ENCODE peak calls at places on chromosomes 11 and 22, in four cellular contexts. E is H1, O is MG63, V is gastrocnemius medialis. U is an unnamed sample.

GRCh38 chr22:26357813-26358212 is 71.2 kb upstream of the ASPHD2 start:
- DNase-seq in E (no peak), O (no peak), V (no peak), U (no peak)

GRCh38 chr11:1569251-1569780 is 2.8 kb downstream of the DUSP8 start:
- DNase-seq in E (no peak), O (no peak), V (no peak), U (no peak)

GRCh38 chr11:115623021-115623451 is 118.8 kb upstream of the CADM1 start:
- DNase-seq in E (no peak), O (peak; percentile 93), V (peak; percentile 86), U (peak; percentile 93)

GRCh38 chr11:94107363-94107762 is 21.3 kb upstream of the PANX1 start:
- DNase-seq in E (no peak), O (no peak), V (no peak), U (no peak)

GRCh38 chr11:34639545-34639944 is 18.7 kb downstream of the EHF start:
- DNase-seq in E (no peak), O (no peak), V (no peak), U (no peak)

GRCh38 chr11:128232588-128232987 is 354.8 kb downstream of the ETS1 start:
- DNase-seq in E (no peak), O (no peak), V (no peak), U (no peak)

GRCh38 chr11:126834149-126834548 is 166.4 kb downstream of the KIRREL3 start:
- DNase-seq in E (no peak), O (peak; percentile 44), V (no peak), U (peak; percentile 88)

GRCh38 chr22:38696606-38697005 is 4.1 kb downstream of the JOSD1 start:
- DNase-seq in E (no peak), O (peak; percentile 70), V (no peak), U (peak; percentile 55)

GRCh38 chr11:117497206-117497951 is 169.7 kb downstream of the CEP164 start:
- DNase-seq in E (no peak), O (no peak), V (no peak), U (no peak)

GRCh38 chr11:94832604-94833238 is 64.6 kb downstream of the AMOTL1 start:
- DNase-seq in E (no peak), O (no peak), V (no peak), U (no peak)

GRCh38 chr11:104442320-104442719 is 278.4 kb upstream of the PDGFD start:
- DNase-seq in E (no peak), O (no peak), V (no peak), U (no peak)

GRCh38 chr11:13767461-13767860 is 99.0 kb downstream of the FAR1 start:
- DNase-seq in E (no peak), O (no peak), V (no peak), U (no peak)

GRCh38 chr11:6925636-6926207 is 504 bp upstream of the ZNF215 start:
- DNase-seq in E (no peak), O (peak; percentile 38), V (no peak), U (no peak)

GRCh38 chr11:83330303-83330702 is 44.1 kb upstream of the CCDC90B start:
- DNase-seq in E (no peak), O (no peak), V (no peak), U (no peak)

GRCh38 chr22:24331468-24332440 is 61.1 kb downstream of the SPECC1L start:
- DNase-seq in E (no peak), O (no peak), V (no peak), U (no peak)

GRCh38 chr22:46580940-46581579 is 39.1 kb upstream of the GRAMD4 start:
- DNase-seq in E (no peak), O (no peak), V (no peak), U (no peak)

GRCh38 chr11:375065-376025 is 6.0 kb downstream of the B4GALNT4 start:
- DNase-seq in E (no peak), O (no peak), V (no peak), U (no peak)

DNA sequence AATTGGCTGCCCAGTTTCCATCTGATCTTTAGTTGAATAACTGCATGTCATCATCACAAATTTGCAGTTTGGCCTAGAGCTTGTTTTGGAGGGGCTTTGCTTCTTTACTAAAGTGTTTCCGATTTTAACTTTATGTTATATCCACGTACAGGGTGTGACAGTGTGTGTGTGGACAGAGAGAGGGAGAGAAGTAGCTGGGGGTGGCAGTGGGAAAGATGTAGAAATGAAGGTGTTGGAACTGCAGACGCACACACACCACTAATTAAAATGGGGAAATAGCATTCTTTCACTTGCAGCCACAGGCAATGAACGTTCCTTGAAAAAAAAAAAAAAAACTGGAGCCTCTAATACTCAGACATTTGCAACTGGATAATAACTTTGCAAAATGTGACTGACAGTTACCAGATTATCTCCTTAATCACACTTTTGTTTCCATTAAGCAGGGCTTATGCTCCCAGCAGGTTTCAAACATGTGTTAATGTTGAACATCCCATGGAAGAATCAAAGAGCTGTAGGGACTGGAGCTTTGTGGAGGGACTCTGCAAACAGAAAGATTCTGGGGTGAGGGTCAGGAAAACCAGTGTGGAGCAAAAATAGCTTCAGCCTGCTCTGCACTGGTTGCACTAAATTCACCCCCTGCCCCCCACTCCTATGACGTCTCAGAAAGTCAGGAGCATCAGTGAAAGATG is 238.1 kb upstream of the TENM4 start:
- DNase-seq in E (no peak), O (no peak), V (no peak), U (no peak)
- H3K4me3 ChIP-seq in E (no peak overlapping the region), O (no peak overlapping the region), V (no peak overlapping the region), U (no peak overlapping the region)

GRCh38 chr22:23282986-23283385 is 102.7 kb downstream of the BCR start:
- DNase-seq in E (no peak), O (no peak), V (no peak), U (no peak)

GRCh38 chr22:23282516-23282915 is 102.2 kb downstream of the BCR start:
- DNase-seq in E (no peak), O (no peak), V (no peak), U (no peak)

GRCh38 chr22:23281053-23281405 is 100.7 kb downstream of the BCR start:
- DNase-seq in E (no peak), O (no peak), V (no peak), U (no peak)

GRCh38 chr22:23281406-23282088 is 101.2 kb downstream of the BCR start:
- DNase-seq in E (peak; percentile 95), O (peak; percentile 63), V (peak; percentile 61), U (no peak)

GRCh38 chr22:23282089-23282501 is 101.8 kb downstream of the BCR start:
- DNase-seq in E (no peak), O (peak; percentile 88), V (peak; percentile 40), U (no peak)
- H3K36me3 ChIP-seq in E (peaks cover 48% of the 10 kb centered on the region), O (peaks cover 2% of the 10 kb centered on the region), V (no peaks in the 10 kb centered on the region), U (peaks cover 18% of the 10 kb centered on the region)

GRCh38 chr11:2807801-2808241 is 77.8 kb downstream of the CDKN1C start:
- DNase-seq in E (no peak), O (no peak), V (peak; percentile 3), U (no peak)
- H3K4me3 ChIP-seq in E (no peak overlapping the region), O (no peak overlapping the region), V (no peak overlapping the region), U (no peak overlapping the region)

GRCh38 chr11:105821366-105821765 is 200.7 kb downstream of the MSANTD4 start:
- DNase-seq in E (no peak), O (no peak), V (no peak), U (no peak)
- H3K36me3 ChIP-seq in E (no peaks in the 10 kb centered on the region), O (no peaks in the 10 kb centered on the region), V (no peaks in the 10 kb centered on the region), U (no peaks in the 10 kb centered on the region)

DNA sequence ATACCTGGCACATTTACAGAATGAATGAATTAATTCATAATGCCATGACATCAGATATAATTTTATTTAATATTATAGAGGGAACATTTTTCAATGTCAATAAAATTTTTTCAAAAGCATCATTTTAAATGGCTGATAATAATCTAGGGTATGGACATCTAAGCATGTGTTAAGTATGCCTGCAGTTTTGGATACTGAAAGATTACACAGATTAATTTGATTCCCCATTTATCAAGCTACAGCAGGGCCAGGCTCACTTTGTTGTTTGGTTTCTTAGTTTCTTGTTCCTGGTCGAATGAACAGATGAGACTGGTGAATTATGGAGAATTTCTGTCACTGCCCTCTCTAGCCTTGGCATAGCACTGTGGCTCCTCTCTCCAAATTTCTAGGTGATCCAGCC is 72.4 kb upstream of the E2F8 start:
- DNase-seq in E (no peak), O (no peak), V (no peak), U (no peak)
- H3K4me3 ChIP-seq in E (no peak overlapping the region), O (no peak overlapping the region), V (no peak overlapping the region), U (no peak overlapping the region)

DNA sequence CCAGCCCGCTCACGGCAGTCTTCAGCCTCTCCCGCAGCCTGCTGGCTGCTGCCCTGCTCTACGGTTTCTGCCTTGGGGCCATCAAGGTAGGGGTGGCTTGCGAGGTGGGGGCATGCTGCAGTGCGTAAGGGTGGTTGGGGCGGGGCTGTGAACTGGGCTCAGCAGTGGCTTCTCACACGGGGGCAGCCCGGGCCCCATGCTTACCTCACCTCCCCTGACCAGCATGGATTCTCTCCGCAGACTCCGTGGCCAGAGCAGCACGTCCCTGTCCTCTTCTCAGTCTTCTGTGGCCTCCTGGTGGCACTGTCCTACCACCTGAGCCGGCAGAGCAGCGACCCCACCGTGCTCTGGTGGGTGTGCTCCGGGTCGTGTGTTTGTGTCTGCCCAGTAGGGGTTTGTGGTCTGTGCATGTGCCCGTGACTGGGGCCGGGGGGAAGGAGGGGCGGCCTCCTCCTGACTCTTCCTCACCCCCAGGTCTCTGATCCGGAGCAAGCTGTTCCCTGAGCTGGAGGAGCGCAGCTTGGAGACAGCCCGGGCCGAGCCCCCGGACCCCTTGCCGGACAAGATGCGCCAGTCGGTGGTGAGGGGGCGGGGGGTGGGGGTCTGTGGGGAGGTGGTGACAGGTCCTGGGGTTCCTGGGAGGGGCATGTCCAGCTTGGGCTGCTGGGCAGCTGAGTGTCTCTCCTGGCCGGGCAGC is 9.5 kb downstream of the PCNX3 start:
- DNase-seq in E (no peak), O (no peak), V (no peak), U (no peak)
- H3K36me3 ChIP-seq in E (peaks cover 47% of the 10 kb centered on the region), O (peaks cover 58% of the 10 kb centered on the region), V (no peaks in the 10 kb centered on the region), U (peaks cover 60% of the 10 kb centered on the region)

DNA sequence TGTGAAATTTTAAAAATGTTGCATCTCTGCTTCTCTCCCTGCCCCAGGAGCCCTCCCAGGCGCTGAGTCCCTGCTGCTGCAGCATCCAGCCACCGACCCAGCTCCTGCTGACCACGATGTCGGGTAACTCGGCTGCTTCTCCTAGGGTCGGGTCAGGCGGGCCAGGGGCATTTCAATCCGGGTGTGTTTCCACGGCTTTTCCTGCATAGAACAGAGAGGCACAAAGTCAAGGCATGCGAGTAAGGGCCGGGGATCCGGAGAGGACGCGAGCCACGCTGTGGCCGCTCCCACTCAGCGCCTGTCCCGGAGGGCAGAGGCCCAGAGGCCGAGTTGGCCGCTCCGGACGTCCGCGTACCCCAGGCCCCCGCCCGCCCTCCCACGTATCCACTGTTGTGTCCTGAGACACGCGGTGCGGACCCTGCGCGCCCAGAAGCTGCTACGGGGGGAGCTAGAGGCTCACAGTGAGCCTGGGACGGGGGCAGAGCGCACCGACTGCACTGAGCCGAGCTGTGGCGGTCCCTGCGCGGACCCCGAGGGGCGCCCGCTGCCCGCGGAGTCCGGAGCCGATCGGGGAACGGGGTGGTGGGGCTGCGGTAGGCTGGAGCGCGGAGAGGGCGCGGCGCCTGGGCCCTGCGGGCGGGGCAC is at the start of gene POU2AF3:
- DNase-seq in E (no peak), O (no peak), V (no peak), U (no peak)
- H3K4me3 ChIP-seq in E (peak within 1 kb of the TSS; percentile 79), O (peak within 1 kb of the TSS; percentile 51), V (peak within 1 kb of the TSS; percentile 75), U (peak within 1 kb of the TSS; percentile 45)

DNA sequence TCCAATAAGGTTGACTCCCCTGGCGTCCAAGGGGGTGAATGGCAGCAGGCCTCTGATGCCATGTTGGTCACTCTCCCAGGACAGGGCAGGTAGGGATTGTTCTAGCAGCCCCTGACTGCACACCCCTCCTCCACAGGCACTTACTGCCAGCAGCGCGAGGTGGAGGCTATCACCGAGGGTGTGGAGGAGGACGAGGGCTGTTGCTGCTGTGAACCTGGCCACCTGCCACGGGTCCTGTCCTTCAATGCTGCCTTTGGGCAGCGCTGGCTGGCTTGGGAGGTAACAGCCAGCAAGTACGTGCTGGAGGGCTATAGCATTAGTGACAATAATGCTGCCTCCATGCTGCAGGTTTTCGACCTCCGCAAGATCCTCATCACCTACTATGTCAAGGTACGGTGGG is 7.7 kb upstream of the SIPA1 start:
- DNase-seq in E (no peak), O (no peak), V (no peak), U (no peak)
- H3K36me3 ChIP-seq in E (peaks cover 55% of the 10 kb centered on the region), O (peaks cover 49% of the 10 kb centered on the region), V (no peaks in the 10 kb centered on the region), U (peaks cover 55% of the 10 kb centered on the region)

U was measured in BJ.